ENCODE peak calls at places on chromosomes 13 and 19, in ten cellular contexts. One of them, this sample, is unnamed.

GRCh38 chr19:17762505-17763229 is 11.4 kb downstream of the FCHO1 start:
- DNase-seq in choroid plexus epithelial cell: peak; percentile 91
- DNase-seq in progenitor cell of endocrine pancreas: no peak
- DNase-seq in uterus: no peak
- DNase-seq in adrenal gland: peak; percentile 44
- DNase-seq in AG04450: no peak
- DNase-seq in cardiac muscle cell: peak; percentile 60
- DNase-seq in CD8-positive, alpha-beta T cell: no peak
- DNase-seq in IMR-90: peak; percentile 62
- DNase-seq in thoracic aorta: no peak
- DNase-seq in this sample: peak; percentile 68

GRCh38 chr19:28685802-28686201 is 527.1 kb downstream of the UQCRFS1 start:
- DNase-seq in CD8-positive, alpha-beta T cell: no peak
- DNase-seq in adrenal gland: no peak
- DNase-seq in AG04450: no peak
- DNase-seq in choroid plexus epithelial cell: no peak
- DNase-seq in thoracic aorta: no peak
- DNase-seq in uterus: no peak
- DNase-seq in progenitor cell of endocrine pancreas: no peak
- DNase-seq in cardiac muscle cell: no peak
- DNase-seq in IMR-90: no peak
- DNase-seq in this sample: no peak

GRCh38 chr13:98994896-98995295 is 17.0 kb upstream of the DOCK9 start:
- DNase-seq in cardiac muscle cell: no peak
- DNase-seq in IMR-90: no peak
- DNase-seq in AG04450: no peak
- DNase-seq in adrenal gland: no peak
- DNase-seq in choroid plexus epithelial cell: no peak
- DNase-seq in uterus: no peak
- DNase-seq in progenitor cell of endocrine pancreas: no peak
- DNase-seq in thoracic aorta: no peak
- DNase-seq in CD8-positive, alpha-beta T cell: no peak
- DNase-seq in this sample: no peak

GRCh38 chr13:32783067-32783466 is 196.8 kb downstream of the PDS5B start:
- DNase-seq in thoracic aorta: no peak
- DNase-seq in cardiac muscle cell: no peak
- DNase-seq in AG04450: no peak
- DNase-seq in IMR-90: peak; percentile 67
- DNase-seq in progenitor cell of endocrine pancreas: no peak
- DNase-seq in choroid plexus epithelial cell: peak; percentile 46
- DNase-seq in uterus: no peak
- DNase-seq in adrenal gland: no peak
- DNase-seq in CD8-positive, alpha-beta T cell: no peak
- DNase-seq in this sample: no peak

GRCh38 chr13:25181597-25181996 is 9.5 kb upstream of the AMER2 start:
- DNase-seq in cardiac muscle cell: no peak
- DNase-seq in uterus: no peak
- DNase-seq in CD8-positive, alpha-beta T cell: no peak
- DNase-seq in adrenal gland: no peak
- DNase-seq in AG04450: no peak
- DNase-seq in IMR-90: no peak
- DNase-seq in progenitor cell of endocrine pancreas: no peak
- DNase-seq in thoracic aorta: no peak
- DNase-seq in choroid plexus epithelial cell: no peak
- DNase-seq in this sample: no peak

GRCh38 chr13:26604784-26605183 is 47.3 kb downstream of the WASF3 start:
- DNase-seq in adrenal gland: peak; percentile 77
- DNase-seq in progenitor cell of endocrine pancreas: no peak
- DNase-seq in uterus: peak; percentile 68
- DNase-seq in choroid plexus epithelial cell: no peak
- DNase-seq in thoracic aorta: no peak
- DNase-seq in IMR-90: no peak
- DNase-seq in AG04450: no peak
- DNase-seq in CD8-positive, alpha-beta T cell: no peak
- DNase-seq in cardiac muscle cell: no peak
- DNase-seq in this sample: peak; percentile 57

GRCh38 chr13:48776396-48776795 is 122.7 kb downstream of the CYSLTR2 start:
- DNase-seq in IMR-90: peak; percentile 52
- DNase-seq in AG04450: no peak
- DNase-seq in cardiac muscle cell: no peak
- DNase-seq in uterus: no peak
- DNase-seq in adrenal gland: no peak
- DNase-seq in choroid plexus epithelial cell: peak; percentile 28
- DNase-seq in thoracic aorta: no peak
- DNase-seq in CD8-positive, alpha-beta T cell: no peak
- DNase-seq in progenitor cell of endocrine pancreas: no peak
- DNase-seq in this sample: no peak

GRCh38 chr13:26328326-26328725 is 74.4 kb downstream of the CDK8 start:
- DNase-seq in CD8-positive, alpha-beta T cell: no peak
- DNase-seq in uterus: no peak
- DNase-seq in IMR-90: no peak
- DNase-seq in AG04450: no peak
- DNase-seq in thoracic aorta: no peak
- DNase-seq in choroid plexus epithelial cell: no peak
- DNase-seq in cardiac muscle cell: no peak
- DNase-seq in progenitor cell of endocrine pancreas: no peak
- DNase-seq in adrenal gland: no peak
- DNase-seq in this sample: no peak

GRCh38 chr19:10226376-10227214 is 4.5 kb downstream of the S1PR2 start:
- DNase-seq in cardiac muscle cell: no peak
- DNase-seq in progenitor cell of endocrine pancreas: no peak
- DNase-seq in CD8-positive, alpha-beta T cell: no peak
- DNase-seq in thoracic aorta: no peak
- DNase-seq in uterus: peak; percentile 95
- DNase-seq in AG04450: peak; percentile 89
- DNase-seq in choroid plexus epithelial cell: peak; percentile 64
- DNase-seq in adrenal gland: peak; percentile 52
- DNase-seq in IMR-90: peak; percentile 95
- DNase-seq in this sample: peak; percentile 74

DNA sequence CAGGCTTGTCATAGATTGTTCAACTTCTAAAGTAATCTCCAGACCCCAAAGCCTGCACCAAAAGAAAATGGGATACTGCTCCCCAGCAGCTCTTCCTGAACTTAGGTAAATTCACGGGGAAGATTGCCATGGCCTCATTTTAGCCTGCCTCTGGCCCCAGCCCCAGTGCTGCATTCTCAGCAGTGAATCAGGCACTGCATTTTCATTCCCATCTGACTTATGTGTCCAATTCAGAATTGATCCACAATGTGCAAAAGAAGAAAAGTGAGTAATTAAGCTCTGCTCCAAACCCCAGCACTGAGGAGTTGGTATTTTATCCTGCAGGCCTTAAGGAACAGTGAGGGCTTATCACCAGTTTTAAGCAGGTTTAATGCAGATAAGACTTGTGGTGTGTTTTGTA is 176.4 kb downstream of the KCTD12 start:
- DNase-seq in thoracic aorta: no peak
- DNase-seq in adrenal gland: no peak
- DNase-seq in uterus: no peak
- DNase-seq in AG04450: no peak
- DNase-seq in cardiac muscle cell: no peak
- DNase-seq in IMR-90: peak; percentile 36
- DNase-seq in choroid plexus epithelial cell: no peak
- DNase-seq in progenitor cell of endocrine pancreas: no peak
- DNase-seq in CD8-positive, alpha-beta T cell: no peak
- DNase-seq in this sample: no peak
- TF ChIP-seq CTCF in thoracic aorta: no peak
- TF ChIP-seq CTCF in adrenal gland: no peak
- TF ChIP-seq CTCF in uterus: no peak
- TF ChIP-seq CTCF in AG04450: no peak
- TF ChIP-seq CTCF in cardiac muscle cell: no peak
- TF ChIP-seq CTCF in IMR-90: no peak
- TF ChIP-seq CTCF in choroid plexus epithelial cell: no peak
- TF ChIP-seq CTCF in progenitor cell of endocrine pancreas: no peak
- TF ChIP-seq CTCF in CD8-positive, alpha-beta T cell: no peak
- TF ChIP-seq CTCF in this sample: no peak

GRCh38 chr13:45373116-45373606 is 32.2 kb upstream of the TPT1 start:
- DNase-seq in thoracic aorta: no peak
- DNase-seq in uterus: no peak
- DNase-seq in IMR-90: no peak
- DNase-seq in cardiac muscle cell: no peak
- DNase-seq in AG04450: no peak
- DNase-seq in progenitor cell of endocrine pancreas: no peak
- DNase-seq in choroid plexus epithelial cell: no peak
- DNase-seq in adrenal gland: no peak
- DNase-seq in CD8-positive, alpha-beta T cell: no peak
- DNase-seq in this sample: no peak

GRCh38 chr13:45369116-45369515 is 28.1 kb upstream of the TPT1 start:
- DNase-seq in AG04450: no peak
- DNase-seq in CD8-positive, alpha-beta T cell: no peak
- DNase-seq in uterus: no peak
- DNase-seq in cardiac muscle cell: no peak
- DNase-seq in choroid plexus epithelial cell: no peak
- DNase-seq in thoracic aorta: no peak
- DNase-seq in progenitor cell of endocrine pancreas: no peak
- DNase-seq in adrenal gland: no peak
- DNase-seq in IMR-90: no peak
- DNase-seq in this sample: no peak

GRCh38 chr13:45372189-45373115 is 31.5 kb upstream of the TPT1 start:
- DNase-seq in progenitor cell of endocrine pancreas: no peak
- DNase-seq in AG04450: no peak
- DNase-seq in thoracic aorta: no peak
- DNase-seq in choroid plexus epithelial cell: peak; percentile 25
- DNase-seq in cardiac muscle cell: no peak
- DNase-seq in adrenal gland: peak; percentile 38
- DNase-seq in IMR-90: peak; percentile 15
- DNase-seq in CD8-positive, alpha-beta T cell: no peak
- DNase-seq in uterus: no peak
- DNase-seq in this sample: no peak

GRCh38 chr13:45368571-45368970 is 27.6 kb upstream of the TPT1 start:
- DNase-seq in uterus: no peak
- DNase-seq in choroid plexus epithelial cell: no peak
- DNase-seq in adrenal gland: no peak
- DNase-seq in CD8-positive, alpha-beta T cell: no peak
- DNase-seq in cardiac muscle cell: no peak
- DNase-seq in AG04450: no peak
- DNase-seq in progenitor cell of endocrine pancreas: no peak
- DNase-seq in IMR-90: peak; percentile 15
- DNase-seq in thoracic aorta: no peak
- DNase-seq in this sample: no peak

DNA sequence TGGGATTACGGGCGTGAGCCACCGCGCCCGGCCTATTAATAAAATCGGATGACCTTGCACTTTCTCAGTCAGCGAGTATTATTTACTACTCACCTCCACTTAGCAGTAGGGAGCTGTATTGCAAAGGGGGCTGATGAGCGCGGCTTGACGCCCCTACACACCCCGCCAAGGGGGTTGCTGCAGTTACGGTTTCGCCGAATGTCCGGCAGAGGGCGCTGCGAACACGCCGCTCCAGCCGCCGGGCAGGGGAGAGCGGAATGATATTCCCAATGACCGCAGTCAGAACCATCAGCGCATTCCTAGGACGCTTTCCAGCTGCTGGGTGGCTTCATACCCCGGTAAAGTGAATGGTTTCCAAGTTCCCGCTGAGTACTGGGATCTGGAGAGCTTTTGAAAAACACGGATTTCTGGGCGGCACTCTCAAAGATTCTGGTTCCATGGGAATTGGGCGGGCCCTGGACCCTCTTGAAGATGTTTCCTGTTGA is 30.0 kb upstream of the TPT1 start:
- DNase-seq in AG04450: peak; percentile 73
- DNase-seq in progenitor cell of endocrine pancreas: peak; percentile 65
- DNase-seq in cardiac muscle cell: peak; percentile 87
- DNase-seq in thoracic aorta: peak; percentile 8
- DNase-seq in IMR-90: peak; percentile 84
- DNase-seq in uterus: peak; percentile 69
- DNase-seq in adrenal gland: peak; percentile 67
- DNase-seq in choroid plexus epithelial cell: peak; percentile 82
- DNase-seq in CD8-positive, alpha-beta T cell: peak; percentile 8
- DNase-seq in this sample: peak; percentile 76
- TF ChIP-seq CTCF in AG04450: peak; percentile 95
- TF ChIP-seq CTCF in progenitor cell of endocrine pancreas: peak; percentile 98
- TF ChIP-seq CTCF in cardiac muscle cell: peak; percentile 94
- TF ChIP-seq CTCF in thoracic aorta: peak; percentile 94
- TF ChIP-seq CTCF in IMR-90: peak; percentile 94
- TF ChIP-seq CTCF in uterus: peak; percentile 90
- TF ChIP-seq CTCF in adrenal gland: peak; percentile 98
- TF ChIP-seq CTCF in choroid plexus epithelial cell: peak; percentile 95
- TF ChIP-seq CTCF in CD8-positive, alpha-beta T cell: peak; percentile 98
- TF ChIP-seq CTCF in this sample: peak; percentile 89

DNA sequence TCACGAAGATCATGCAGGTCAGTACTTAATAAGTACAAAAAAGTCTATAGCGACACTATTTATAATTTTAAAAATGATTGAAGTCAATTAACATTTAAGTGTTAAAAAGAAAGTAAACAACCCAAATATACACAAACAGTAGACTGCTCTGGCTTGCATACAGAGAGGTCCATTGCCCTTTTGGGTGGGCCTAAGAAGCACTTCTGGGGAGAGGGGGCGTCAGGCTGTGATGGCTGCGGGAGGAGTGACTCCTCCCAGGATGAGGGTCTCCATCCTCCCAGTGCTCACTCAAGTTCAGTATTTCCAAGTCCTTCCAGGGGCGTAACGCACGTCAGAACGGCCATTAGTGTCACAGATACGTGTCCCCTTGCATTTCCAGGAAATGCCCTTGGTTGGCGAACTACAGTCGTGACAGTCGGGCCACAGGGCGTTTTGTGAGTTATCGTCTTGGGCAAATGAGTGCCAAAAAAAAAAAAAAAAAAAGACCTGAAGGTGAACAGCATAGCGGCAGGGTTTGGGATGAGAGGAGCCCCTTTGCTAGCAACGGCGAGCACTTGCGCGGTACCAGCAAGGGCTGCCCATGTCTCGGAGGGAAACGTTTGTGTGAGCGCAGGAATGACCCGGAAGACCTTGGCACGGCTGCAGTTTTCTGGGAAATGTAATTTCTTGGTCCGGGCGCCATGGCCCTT is at the start of gene SCGB2B2:
- DNase-seq in uterus: no peak
- DNase-seq in IMR-90: no peak
- DNase-seq in adrenal gland: no peak
- DNase-seq in thoracic aorta: no peak
- DNase-seq in AG04450: no peak
- DNase-seq in progenitor cell of endocrine pancreas: no peak
- DNase-seq in cardiac muscle cell: peak; percentile 46
- DNase-seq in CD8-positive, alpha-beta T cell: peak; percentile 44
- DNase-seq in choroid plexus epithelial cell: no peak
- DNase-seq in this sample: no peak
- TF ChIP-seq CTCF in uterus: no peak
- TF ChIP-seq CTCF in IMR-90: no peak
- TF ChIP-seq CTCF in adrenal gland: no peak
- TF ChIP-seq CTCF in thoracic aorta: no peak
- TF ChIP-seq CTCF in AG04450: peak; percentile 34
- TF ChIP-seq CTCF in progenitor cell of endocrine pancreas: peak; percentile 31
- TF ChIP-seq CTCF in cardiac muscle cell: peak; percentile 14
- TF ChIP-seq CTCF in CD8-positive, alpha-beta T cell: no peak
- TF ChIP-seq CTCF in choroid plexus epithelial cell: no peak
- TF ChIP-seq CTCF in this sample: no peak

DNA sequence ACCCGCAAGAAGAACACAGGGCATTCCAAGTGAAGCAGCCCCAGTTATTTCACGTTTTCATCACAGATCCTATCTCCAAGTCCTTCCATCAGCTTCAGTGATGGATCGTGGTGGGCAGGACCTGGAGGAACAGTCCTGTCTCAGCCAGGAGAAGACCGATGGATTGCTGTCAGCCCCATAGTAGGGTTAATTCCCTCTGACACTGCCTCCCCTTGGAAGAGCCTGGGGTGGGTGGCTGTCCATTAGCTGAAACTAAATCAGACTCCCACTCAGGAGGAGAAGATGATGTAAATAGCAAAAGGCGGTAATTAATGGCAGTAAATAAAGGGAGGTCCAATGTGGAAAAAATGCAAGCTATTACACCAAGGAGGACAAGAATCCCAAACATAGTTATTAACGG is 131.0 kb downstream of the TNFRSF19 start:
- DNase-seq in choroid plexus epithelial cell: no peak
- DNase-seq in CD8-positive, alpha-beta T cell: no peak
- DNase-seq in uterus: no peak
- DNase-seq in cardiac muscle cell: no peak
- DNase-seq in thoracic aorta: no peak
- DNase-seq in adrenal gland: no peak
- DNase-seq in progenitor cell of endocrine pancreas: no peak
- DNase-seq in IMR-90: no peak
- DNase-seq in AG04450: no peak
- DNase-seq in this sample: no peak
- TF ChIP-seq CTCF in choroid plexus epithelial cell: no peak
- TF ChIP-seq CTCF in CD8-positive, alpha-beta T cell: no peak
- TF ChIP-seq CTCF in uterus: no peak
- TF ChIP-seq CTCF in cardiac muscle cell: no peak
- TF ChIP-seq CTCF in thoracic aorta: no peak
- TF ChIP-seq CTCF in adrenal gland: no peak
- TF ChIP-seq CTCF in progenitor cell of endocrine pancreas: no peak
- TF ChIP-seq CTCF in IMR-90: no peak
- TF ChIP-seq CTCF in AG04450: no peak
- TF ChIP-seq CTCF in this sample: no peak